ENCODE peak calls at places on chromosomes 11 and 22, in four cellular contexts. J, Y, V and L are unnamed samples.

GRCh38 chr11:34281256-34281655 is 76.6 kb downstream of the ABTB2 start:
- DNase-seq in J (no peak), V (no peak), Y (no peak), L (no peak)

GRCh38 chr11:107882095-107882820 is 23.7 kb upstream of the SLC35F2 start:
- DNase-seq in J (peak; percentile 58), V (no peak), Y (no peak), L (no peak)

GRCh38 chr11:126585388-126586302 is 230.2 kb downstream of the ST3GAL4 start:
- DNase-seq in J (peak; percentile 56), Y (peak; percentile 66), V (peak; percentile 96), L (peak; percentile 30)

GRCh38 chr11:12673924-12674570 is at the start of gene TEAD1:
- DNase-seq in V (peak; percentile 96), J (peak; percentile 95), Y (peak; percentile 98), L (peak; percentile 98)

GRCh38 chr11:127037001-127037400 is 36.4 kb upstream of the KIRREL3 start:
- DNase-seq in V (no peak), Y (no peak), J (no peak), L (no peak)

GRCh38 chr22:44664149-44664548 is 37.9 kb upstream of the PRR5 start:
- DNase-seq in J (no peak), V (peak; percentile 18), Y (peak; percentile 86), L (peak; percentile 71)

GRCh38 chr22:47151490-47151889 is 389.0 kb downstream of the TBC1D22A start:
- DNase-seq in J (no peak), V (peak; percentile 52), Y (no peak), L (no peak)

GRCh38 chr11:76789443-76789719 is 6.2 kb downstream of the TSKU start:
- DNase-seq in J (no peak), V (no peak), Y (no peak), L (peak; percentile 7)

GRCh38 chr11:61719968-61720367 is 32.5 kb upstream of the MYRF start:
- DNase-seq in J (no peak), V (no peak), Y (no peak), L (no peak)